ENCODE peak calls at places on chromosomes 7 and 10, in four cellular contexts. E, U, N and B are unnamed samples. For H3K4me1, the result is how much of the 10 kb centered on the place peaks cover.

GRCh38 chr10:121831237-121831636 is 96.6 kb downstream of the ATE1 start:
- DNase-seq in N (no peak), E (no peak), U (no peak), B (no peak)

GRCh38 chr7:20310963-20311742 is 19.5 kb upstream of the ITGB8 start:
- DNase-seq in E (no peak), U (peak), N (no peak), B (no peak)

GRCh38 chr7:44980393-44981034 is 1.7 kb upstream of the MYO1G start:
- DNase-seq in N (peak), E (no peak), U (no peak), B (peak)

GRCh38 chr7:30176463-30177090 is 41.8 kb downstream of the MTURN start:
- DNase-seq in N (no peak), E (no peak), U (no peak), B (no peak)

GRCh38 chr7:53422291-53422690 is 386.9 kb downstream of the POM121L12 start:
- DNase-seq in E (no peak), N (no peak), U (no peak), B (no peak)

GRCh38 chr10:21552638-21553037 is 18.6 kb downstream of the MLLT10 start:
- DNase-seq in U (no peak), N (no peak), E (no peak), B (no peak)

GRCh38 chr10:102644066-102644645 is at the start of gene TRIM8:
- DNase-seq in U (peak), E (peak), N (peak), B (no peak)

GRCh38 chr10:16741540-16741939 is 75.7 kb downstream of the RSU1 start:
- DNase-seq in E (no peak), N (no peak), U (no peak), B (no peak)

GRCh38 chr10:209357-209756 is 74.1 kb downstream of the ZMYND11 start:
- DNase-seq in E (no peak), N (no peak), U (no peak), B (no peak)

GRCh38 chr10:132131581-132132250 is 55.0 kb upstream of the DPYSL4 start:
- DNase-seq in E (peak), U (no peak), N (no peak), B (no peak)

GRCh38 chr10:125707852-125708468 is 11.5 kb upstream of the EDRF1 start:
- DNase-seq in U (no peak), E (no peak), N (no peak), B (no peak)

GRCh38 chr7:133545613-133546012 is 292.7 kb downstream of the EXOC4 start:
- DNase-seq in N (no peak), U (no peak), E (no peak), B (no peak)

GRCh38 chr7:106421181-106421762 is 136.5 kb upstream of the NAMPT start:
- DNase-seq in E (peak), N (no peak), U (peak), B (peak)

DNA sequence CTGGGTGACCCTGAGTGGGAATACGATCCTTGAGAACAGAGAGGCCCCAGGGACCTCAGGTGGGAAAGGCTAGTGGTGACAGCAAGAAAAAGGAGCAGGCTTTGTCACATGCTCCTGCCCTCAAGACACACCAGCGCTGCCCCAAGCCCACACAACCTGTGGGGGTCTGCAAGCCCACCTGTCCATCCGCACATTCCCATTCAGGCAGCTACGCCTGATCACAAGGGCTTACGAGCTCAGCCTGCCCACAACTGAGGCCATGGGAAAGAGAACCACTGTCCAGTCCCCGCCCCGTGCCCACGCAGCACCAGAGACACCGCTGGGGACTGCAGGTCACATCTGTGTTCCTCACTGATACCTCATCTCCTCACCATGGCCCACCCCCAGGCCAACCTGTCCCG is 26.7 kb downstream of the EBF3 start:
- DNase-seq in N (no peak), U (no peak), E (peak), B (no peak)
- H3K4me1 ChIP-seq in N (under half), U (under half), E (half or more), B (under half)

DNA sequence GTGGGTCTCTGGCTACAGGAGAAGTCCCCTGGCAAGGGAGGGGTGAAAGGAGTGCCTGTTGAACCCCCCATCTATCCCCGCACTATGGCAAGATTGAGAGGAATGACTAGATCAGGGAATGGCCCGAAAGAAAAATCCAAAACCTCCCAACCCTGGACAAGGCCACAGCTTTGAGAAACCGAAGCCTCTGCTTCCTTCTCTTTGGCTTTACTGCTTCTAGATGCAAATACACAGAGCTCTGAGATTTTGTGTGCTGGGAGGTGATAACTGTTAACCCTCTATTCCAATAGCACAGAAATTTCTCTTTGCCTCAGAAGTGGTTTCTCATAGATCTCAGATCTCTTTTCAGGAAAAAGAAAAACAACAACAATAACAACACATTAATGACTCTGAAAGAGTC is 15.0 kb downstream of the CAV1 start:
- DNase-seq in E (no peak), U (no peak), N (no peak), B (no peak)
- H3K4me1 ChIP-seq in E (half or more), U (under half), N (under half), B (half or more)

DNA sequence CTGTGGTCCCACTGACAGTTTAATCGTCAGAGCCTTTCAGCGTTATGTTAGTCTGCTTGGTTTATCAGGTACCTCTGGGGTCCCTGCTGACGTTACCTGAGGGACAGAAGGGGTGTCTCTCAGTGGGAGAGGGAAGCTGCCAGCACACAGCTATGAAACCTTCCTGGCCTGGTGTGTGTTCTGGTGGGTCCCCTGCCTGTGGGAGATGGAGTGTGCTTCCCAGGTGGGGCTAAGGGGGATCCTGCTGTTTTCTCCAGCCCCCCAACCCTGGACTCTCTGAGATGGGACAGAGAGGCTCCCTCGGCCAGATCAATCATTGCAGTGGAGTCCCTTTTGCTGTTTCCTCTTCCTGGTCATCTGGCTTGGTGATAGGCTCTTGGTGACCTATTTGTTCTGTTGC is 308.8 kb downstream of the TNS3 start:
- DNase-seq in N (no peak), U (no peak), E (no peak), B (no peak)
- H3K4me1 ChIP-seq in N (under half), U (under half), E (under half), B (under half)

GRCh38 chr7:159031135-159031701 is 113.4 kb downstream of the VIPR2 start:
- DNase-seq in U (no peak), E (peak), N (no peak), B (no peak)
- H3K4me1 ChIP-seq in U (under half), E (under half), N (under half), B (under half)

DNA sequence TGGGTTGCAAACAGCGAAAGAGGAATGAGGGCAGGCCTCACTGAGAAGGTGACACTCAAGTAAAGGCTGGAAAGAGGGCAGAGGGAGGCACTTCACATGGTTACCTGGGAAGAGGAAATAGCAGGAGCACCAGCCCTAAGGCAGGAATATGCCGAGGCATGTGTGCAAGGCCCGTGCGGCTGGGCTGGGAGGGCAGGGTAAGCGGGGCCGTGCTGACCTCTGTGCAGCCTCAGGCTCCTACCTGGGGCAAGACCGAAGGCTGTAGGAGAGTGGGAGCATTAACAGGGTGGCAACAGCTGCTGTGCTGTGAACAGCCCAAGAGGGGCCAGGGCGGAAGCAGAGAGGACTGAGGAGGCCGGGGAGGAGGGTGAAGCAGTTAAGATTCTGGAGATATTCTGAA is 24.0 kb upstream of the SH3PXD2A start:
- DNase-seq in E (no peak), U (no peak), N (no peak), B (no peak)
- H3K4me1 ChIP-seq in E (under half), U (under half), N (under half), B (under half)

GRCh38 chr7:1666251-1666778 is 3.8 kb upstream of the ELFN1 start:
- DNase-seq in E (no peak), U (no peak), N (no peak), B (no peak)
- H3K4me1 ChIP-seq in E (half or more), U (under half), N (under half), B (under half)

DNA sequence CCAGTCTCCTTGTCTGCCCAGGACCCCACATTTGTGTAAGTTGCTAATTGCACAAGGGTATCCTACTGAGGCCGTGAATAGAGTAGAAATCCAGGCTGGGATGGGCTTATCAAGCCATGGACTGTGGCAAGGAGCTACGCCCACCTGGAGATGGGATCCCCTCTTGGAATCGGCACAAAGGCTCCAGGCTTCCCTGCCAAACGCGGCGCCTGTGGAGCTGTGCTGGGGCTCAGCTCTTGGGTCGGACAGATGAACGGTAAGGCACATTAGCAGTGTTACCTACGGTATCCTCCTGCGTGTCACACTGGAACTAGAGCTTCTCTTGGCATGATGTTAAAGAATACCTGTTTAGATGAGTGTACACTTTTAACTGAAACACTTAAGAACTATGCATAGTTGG is 196.7 kb downstream of the CELF2 start:
- DNase-seq in E (no peak), U (no peak), N (no peak), B (no peak)
- H3K4me1 ChIP-seq in E (half or more), U (under half), N (half or more), B (under half)

DNA sequence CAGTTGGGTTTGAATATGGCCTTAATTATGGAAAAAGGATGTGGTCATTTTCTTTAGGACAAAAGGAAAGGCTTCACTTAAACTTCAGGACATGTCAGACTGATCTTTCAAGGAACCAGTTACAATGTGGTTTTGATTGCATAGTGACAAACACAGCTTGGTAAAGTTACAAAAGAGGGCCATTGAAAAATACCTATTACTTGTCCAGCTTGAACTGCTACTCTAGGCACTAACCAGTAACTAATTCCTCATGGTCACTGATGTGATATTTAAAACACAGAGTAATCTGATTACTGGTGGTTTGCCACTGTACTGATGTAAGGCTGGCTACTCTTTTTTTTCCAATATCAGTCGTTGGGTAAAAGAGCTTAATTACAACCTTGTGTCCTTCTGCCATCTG is 22.6 kb downstream of the TES start:
- DNase-seq in N (no peak), E (no peak), U (no peak), B (no peak)
- H3K4me1 ChIP-seq in N (under half), E (half or more), U (under half), B (half or more)

GRCh38 chr10:96740579-96741281 is 20.4 kb upstream of the PIK3AP1 start:
- DNase-seq in N (no peak), U (peak), E (peak), B (no peak)
- H3K4me1 ChIP-seq in N (under half), U (under half), E (under half), B (under half)